ENCODE peak calls at places on chromosomes 16 and 17, in six cellular contexts. R, O, N, Y, Q and W are unnamed samples.

GRCh38 chr17:52170963-52171572 is 12.6 kb upstream of the CA10 start:
- DNase-seq in Q (no peak), Y (no peak), N (peak), O (peak), R (no peak), W (peak)

GRCh38 chr17:56821847-56822534 is 11.7 kb downstream of the C17orf67 start:
- DNase-seq in O (no peak), N (no peak), Y (no peak), Q (no peak), R (no peak), W (no peak)

GRCh38 chr17:17079336-17079735 is 37.1 kb downstream of the MPRIP start:
- DNase-seq in O (no peak), R (no peak), Y (no peak), Q (peak), N (peak), W (peak)

GRCh38 chr16:77298638-77299360 is 99.6 kb downstream of the SYCE1L start:
- DNase-seq in N (no peak), Y (no peak), Q (peak), O (peak), R (peak), W (no peak)

GRCh38 chr17:51152766-51153209 is 571 bp upstream of the NME1 start:
- DNase-seq in Y (no peak), O (no peak), N (no peak), R (no peak), Q (no peak), W (peak)

GRCh38 chr16:10736926-10737625 is 6.6 kb upstream of the NUBP1 start:
- DNase-seq in O (peak), R (peak), Y (peak), Q (peak), N (peak), W (no peak)

GRCh38 chr16:35823342-35823741 is 2363.9 kb downstream of the TP53TG3F start:
- DNase-seq in Q (no peak), O (no peak), Y (no peak), R (no peak), N (no peak), W (no peak)

GRCh38 chr17:8753976-8754440 is 4.3 kb downstream of the SPDYE4 start:
- DNase-seq in O (peak), Y (no peak), Q (no peak), R (peak), N (no peak), W (peak)

GRCh38 chr17:8314797-8315739 is 5.0 kb downstream of the ARHGEF15 start:
- DNase-seq in R (no peak), Q (no peak), Y (no peak), N (peak), O (peak), W (peak)

GRCh38 chr16:72189865-72190371 is 18.0 kb upstream of the PMFBP1 start:
- DNase-seq in O (peak), N (no peak), Y (no peak), Q (peak), R (peak), W (no peak)

DNA sequence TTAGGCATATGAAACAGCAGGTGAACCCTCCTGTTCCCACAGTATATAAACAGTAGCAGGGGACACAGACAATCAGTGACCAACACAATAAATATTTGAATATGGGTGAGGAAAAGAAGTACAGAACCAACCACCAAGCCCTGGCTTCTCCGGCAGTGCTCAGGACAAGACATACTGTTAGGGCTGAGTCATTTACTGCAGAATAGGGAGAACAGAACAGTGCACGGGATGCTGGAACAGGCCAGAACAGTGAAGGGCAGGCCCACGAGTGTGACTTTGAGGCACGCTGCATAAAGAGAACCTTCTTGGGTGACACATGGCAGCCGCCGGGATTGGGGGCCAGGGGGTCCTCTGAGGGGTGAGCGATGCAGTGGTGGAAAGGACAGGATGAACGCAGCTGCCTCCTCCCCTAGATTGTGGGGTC is 160.4 kb downstream of the CMIP start:
- DNase-seq in Q (no peak), O (peak), R (peak), N (no peak), Y (no peak), W (peak)
- H3K4me2 ChIP-seq in Q (no peak), O (peak), R (no peak), N (no peak), Y (no peak), W (peak)

DNA sequence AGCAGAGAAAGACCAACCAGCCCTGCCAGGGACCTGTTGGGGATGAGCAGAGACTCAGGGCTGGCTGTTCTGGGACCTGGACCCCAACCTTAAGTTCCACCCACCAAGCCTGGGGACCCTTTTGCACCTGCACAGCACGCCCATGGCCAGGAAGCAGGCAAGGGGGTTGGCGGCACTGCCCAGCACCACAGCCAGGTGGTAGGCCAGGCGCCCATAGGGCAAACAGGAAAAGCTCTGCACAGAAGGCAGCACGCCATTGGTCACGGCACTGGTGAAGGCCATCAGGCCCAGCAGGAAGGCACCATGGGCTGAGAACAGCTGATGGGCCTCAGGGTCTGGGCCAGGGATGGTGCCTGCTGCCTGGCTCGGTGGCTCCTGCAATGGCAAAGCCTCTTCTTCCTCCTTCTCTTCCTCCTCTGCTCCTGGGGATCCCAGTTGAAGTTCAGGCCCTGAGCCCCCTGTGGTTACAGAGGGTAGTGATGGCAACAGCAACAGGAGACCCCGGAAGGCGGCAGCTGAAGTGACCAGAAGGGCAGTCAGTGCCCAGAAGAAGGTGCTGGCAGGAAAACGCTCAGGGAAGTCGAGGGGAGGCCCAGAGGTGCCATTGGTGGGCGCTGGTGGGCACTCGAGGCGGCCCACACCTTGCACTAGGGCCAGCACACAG is 1.7 kb downstream of the SLC52A1 start:
- DNase-seq in R (no peak), Y (no peak), O (no peak), Q (no peak), N (no peak), W (peak)
- H2AFZ ChIP-seq in R (no peak), Y (no peak), O (no peak), Q (no peak), N (no peak), W (no peak)

DNA sequence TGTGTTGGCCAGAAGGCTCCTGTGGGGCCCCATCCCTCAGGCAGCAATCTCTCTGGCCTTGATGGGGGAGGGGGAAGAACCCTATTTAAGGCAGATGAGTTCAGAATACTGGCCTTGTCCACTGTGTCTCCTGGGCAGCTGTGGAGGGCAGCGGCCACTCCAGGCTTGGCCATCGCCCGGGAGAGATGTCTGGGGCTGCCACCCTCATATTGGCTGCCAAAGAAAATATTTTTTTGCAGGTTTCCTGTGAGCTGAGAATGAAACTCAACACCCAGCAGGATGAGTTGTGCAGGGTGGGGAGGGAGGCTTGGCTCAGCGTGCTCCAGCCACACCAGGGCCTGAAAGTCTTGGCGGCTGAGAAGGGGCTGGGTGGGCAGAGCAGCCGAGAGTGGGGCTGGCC is 14.4 kb upstream of the TIMP2 start:
- DNase-seq in R (no peak), O (no peak), Y (no peak), Q (no peak), N (no peak), W (peak)
- H3K4me2 ChIP-seq in R (peak), O (no peak), Y (no peak), Q (no peak), N (no peak), W (peak)

GRCh38 chr17:44940768-44941167 is 6.8 kb downstream of the KIF18B start:
- DNase-seq in Y (no peak), R (no peak), N (no peak), O (no peak), Q (no peak), W (no peak)
- H2AFZ ChIP-seq in Y (no peak), R (no peak), N (no peak), O (no peak), Q (no peak), W (peak)

GRCh38 chr16:67345401-67345800 is 18.8 kb downstream of the LRRC36 start:
- DNase-seq in R (no peak), Y (no peak), N (no peak), Q (no peak), O (no peak), W (no peak)

GRCh38 chr16:67341250-67341649 is 14.6 kb downstream of the LRRC36 start:
- DNase-seq in Y (no peak), Q (no peak), R (no peak), N (no peak), O (no peak), W (no peak)

GRCh38 chr16:67349172-67349571 is 22.6 kb downstream of the LRRC36 start:
- DNase-seq in R (peak), N (no peak), Y (no peak), Q (no peak), O (peak), W (no peak)

GRCh38 chr16:67342616-67343015 is 16.0 kb downstream of the LRRC36 start:
- DNase-seq in Q (no peak), R (no peak), N (no peak), O (no peak), Y (no peak), W (no peak)

GRCh38 chr16:67346328-67346727 is 19.7 kb downstream of the LRRC36 start:
- DNase-seq in Y (no peak), N (no peak), Q (no peak), R (no peak), O (no peak), W (no peak)
- H3K4me2 ChIP-seq in Y (no peak), N (no peak), Q (no peak), R (no peak), O (no peak), W (no peak)